ENCODE peak calls at places on chromosomes 16 and 17, in ten cellular contexts. One of them, this sample, is unnamed.

GRCh38 chr17:67449885-67450755 is 73.0 kb downstream of the PITPNC1 start:
- DNase-seq in fibroblast of lung: no peak
- DNase-seq in lung: no peak
- DNase-seq in psoas muscle: no peak
- DNase-seq in OCI-LY7: no peak
- DNase-seq in GM23338: no peak
- DNase-seq in tibial nerve: no peak
- DNase-seq in RWPE1: no peak
- DNase-seq in brain microvascular endothelial cell: no peak
- DNase-seq in body of pancreas: no peak
- DNase-seq in this sample: no peak

GRCh38 chr16:75552951-75553350 is 3.1 kb downstream of the TMEM231 start:
- DNase-seq in fibroblast of lung: no peak
- DNase-seq in lung: no peak
- DNase-seq in psoas muscle: no peak
- DNase-seq in OCI-LY7: no peak
- DNase-seq in GM23338: no peak
- DNase-seq in tibial nerve: no peak
- DNase-seq in RWPE1: no peak
- DNase-seq in brain microvascular endothelial cell: no peak
- DNase-seq in body of pancreas: no peak
- DNase-seq in this sample: no peak

GRCh38 chr16:70660672-70661350 is 14.5 kb downstream of the IL34 start:
- DNase-seq in fibroblast of lung: no peak
- DNase-seq in lung: no peak
- DNase-seq in psoas muscle: no peak
- DNase-seq in OCI-LY7: no peak
- DNase-seq in GM23338: peak
- DNase-seq in tibial nerve: no peak
- DNase-seq in RWPE1: peak
- DNase-seq in brain microvascular endothelial cell: no peak
- DNase-seq in body of pancreas: no peak
- DNase-seq in this sample: no peak

GRCh38 chr17:78522031-78522809 is 55.0 kb downstream of the DNAH17 start:
- DNase-seq in fibroblast of lung: no peak
- DNase-seq in lung: no peak
- DNase-seq in psoas muscle: no peak
- DNase-seq in OCI-LY7: no peak
- DNase-seq in GM23338: no peak
- DNase-seq in tibial nerve: no peak
- DNase-seq in RWPE1: no peak
- DNase-seq in brain microvascular endothelial cell: no peak
- DNase-seq in body of pancreas: no peak
- DNase-seq in this sample: no peak

GRCh38 chr16:16042076-16042475 is 92.7 kb downstream of the ABCC1 start:
- DNase-seq in fibroblast of lung: peak
- DNase-seq in lung: peak
- DNase-seq in psoas muscle: no peak
- DNase-seq in OCI-LY7: no peak
- DNase-seq in GM23338: no peak
- DNase-seq in tibial nerve: no peak
- DNase-seq in RWPE1: no peak
- DNase-seq in brain microvascular endothelial cell: peak
- DNase-seq in body of pancreas: peak
- DNase-seq in this sample: no peak

GRCh38 chr17:58232707-58233156 is 5.7 kb upstream of the LPO start:
- DNase-seq in fibroblast of lung: peak
- DNase-seq in lung: no peak
- DNase-seq in psoas muscle: no peak
- DNase-seq in OCI-LY7: no peak
- DNase-seq in GM23338: peak
- DNase-seq in tibial nerve: no peak
- DNase-seq in RWPE1: no peak
- DNase-seq in brain microvascular endothelial cell: peak
- DNase-seq in body of pancreas: peak
- DNase-seq in this sample: no peak

GRCh38 chr16:901149-901548 is 69.6 kb downstream of the LMF1 start:
- DNase-seq in fibroblast of lung: no peak
- DNase-seq in lung: no peak
- DNase-seq in psoas muscle: peak
- DNase-seq in OCI-LY7: no peak
- DNase-seq in GM23338: no peak
- DNase-seq in tibial nerve: no peak
- DNase-seq in RWPE1: no peak
- DNase-seq in brain microvascular endothelial cell: no peak
- DNase-seq in body of pancreas: no peak
- DNase-seq in this sample: no peak

GRCh38 chr16:74226361-74226979 is 70.1 kb upstream of the PSMD7 start:
- DNase-seq in fibroblast of lung: peak
- DNase-seq in lung: no peak
- DNase-seq in psoas muscle: no peak
- DNase-seq in OCI-LY7: peak
- DNase-seq in GM23338: peak
- DNase-seq in tibial nerve: no peak
- DNase-seq in RWPE1: peak
- DNase-seq in brain microvascular endothelial cell: no peak
- DNase-seq in body of pancreas: no peak
- DNase-seq in this sample: no peak

DNA sequence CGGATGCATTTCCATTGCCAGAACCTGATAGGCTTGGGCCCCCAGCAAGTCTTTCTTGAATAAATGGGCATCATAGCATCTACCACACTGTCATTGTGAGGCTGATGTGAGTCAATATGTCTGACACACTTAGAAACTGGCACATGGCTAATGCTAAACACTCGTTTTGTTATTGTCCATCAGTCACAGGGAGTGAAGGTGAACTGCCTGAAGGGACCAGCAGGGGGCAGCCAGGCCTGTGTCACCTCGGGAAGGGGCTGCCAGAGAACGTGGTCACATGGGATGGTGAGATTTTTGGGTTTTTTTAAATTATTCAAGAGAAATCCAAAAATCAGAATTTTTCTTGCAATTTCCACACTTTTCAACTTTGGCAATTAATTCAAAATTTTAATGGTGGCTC is 831 bp upstream of the RCVRN start:
- DNase-seq in fibroblast of lung: no peak
- DNase-seq in lung: no peak
- DNase-seq in psoas muscle: peak
- DNase-seq in OCI-LY7: peak
- DNase-seq in GM23338: peak
- DNase-seq in tibial nerve: peak
- DNase-seq in RWPE1: peak
- DNase-seq in brain microvascular endothelial cell: no peak
- DNase-seq in body of pancreas: peak
- DNase-seq in this sample: no peak
- TF ChIP-seq CTCF in fibroblast of lung: peak
- TF ChIP-seq CTCF in lung: no peak
- TF ChIP-seq CTCF in psoas muscle: no peak
- TF ChIP-seq CTCF in OCI-LY7: peak
- TF ChIP-seq CTCF in GM23338: peak
- TF ChIP-seq CTCF in tibial nerve: peak
- TF ChIP-seq CTCF in RWPE1: no peak
- TF ChIP-seq CTCF in brain microvascular endothelial cell: peak
- TF ChIP-seq CTCF in body of pancreas: no peak
- TF ChIP-seq CTCF in this sample: no peak

GRCh38 chr17:40637931-40638330 is 9.7 kb downstream of the SMARCE1 start:
- DNase-seq in fibroblast of lung: no peak
- DNase-seq in lung: no peak
- DNase-seq in psoas muscle: no peak
- DNase-seq in OCI-LY7: no peak
- DNase-seq in GM23338: no peak
- DNase-seq in tibial nerve: no peak
- DNase-seq in RWPE1: no peak
- DNase-seq in brain microvascular endothelial cell: no peak
- DNase-seq in body of pancreas: no peak
- DNase-seq in this sample: no peak

GRCh38 chr17:40629850-40630249 is 17.8 kb downstream of the SMARCE1 start:
- DNase-seq in fibroblast of lung: no peak
- DNase-seq in lung: no peak
- DNase-seq in psoas muscle: no peak
- DNase-seq in OCI-LY7: no peak
- DNase-seq in GM23338: no peak
- DNase-seq in tibial nerve: no peak
- DNase-seq in RWPE1: no peak
- DNase-seq in brain microvascular endothelial cell: no peak
- DNase-seq in body of pancreas: no peak
- DNase-seq in this sample: no peak

GRCh38 chr17:40633871-40634270 is 13.7 kb downstream of the SMARCE1 start:
- DNase-seq in fibroblast of lung: no peak
- DNase-seq in lung: no peak
- DNase-seq in psoas muscle: no peak
- DNase-seq in OCI-LY7: no peak
- DNase-seq in GM23338: no peak
- DNase-seq in tibial nerve: no peak
- DNase-seq in RWPE1: no peak
- DNase-seq in brain microvascular endothelial cell: no peak
- DNase-seq in body of pancreas: no peak
- DNase-seq in this sample: no peak

GRCh38 chr17:40632206-40632605 is 15.4 kb downstream of the SMARCE1 start:
- DNase-seq in fibroblast of lung: no peak
- DNase-seq in lung: no peak
- DNase-seq in psoas muscle: no peak
- DNase-seq in OCI-LY7: no peak
- DNase-seq in GM23338: no peak
- DNase-seq in tibial nerve: no peak
- DNase-seq in RWPE1: no peak
- DNase-seq in brain microvascular endothelial cell: no peak
- DNase-seq in body of pancreas: peak
- DNase-seq in this sample: no peak
- TF ChIP-seq CTCF in fibroblast of lung: no peak
- TF ChIP-seq CTCF in lung: no peak
- TF ChIP-seq CTCF in psoas muscle: no peak
- TF ChIP-seq CTCF in OCI-LY7: no peak
- TF ChIP-seq CTCF in GM23338: no peak
- TF ChIP-seq CTCF in tibial nerve: no peak
- TF ChIP-seq CTCF in RWPE1: no peak
- TF ChIP-seq CTCF in brain microvascular endothelial cell: no peak
- TF ChIP-seq CTCF in body of pancreas: no peak
- TF ChIP-seq CTCF in this sample: no peak

DNA sequence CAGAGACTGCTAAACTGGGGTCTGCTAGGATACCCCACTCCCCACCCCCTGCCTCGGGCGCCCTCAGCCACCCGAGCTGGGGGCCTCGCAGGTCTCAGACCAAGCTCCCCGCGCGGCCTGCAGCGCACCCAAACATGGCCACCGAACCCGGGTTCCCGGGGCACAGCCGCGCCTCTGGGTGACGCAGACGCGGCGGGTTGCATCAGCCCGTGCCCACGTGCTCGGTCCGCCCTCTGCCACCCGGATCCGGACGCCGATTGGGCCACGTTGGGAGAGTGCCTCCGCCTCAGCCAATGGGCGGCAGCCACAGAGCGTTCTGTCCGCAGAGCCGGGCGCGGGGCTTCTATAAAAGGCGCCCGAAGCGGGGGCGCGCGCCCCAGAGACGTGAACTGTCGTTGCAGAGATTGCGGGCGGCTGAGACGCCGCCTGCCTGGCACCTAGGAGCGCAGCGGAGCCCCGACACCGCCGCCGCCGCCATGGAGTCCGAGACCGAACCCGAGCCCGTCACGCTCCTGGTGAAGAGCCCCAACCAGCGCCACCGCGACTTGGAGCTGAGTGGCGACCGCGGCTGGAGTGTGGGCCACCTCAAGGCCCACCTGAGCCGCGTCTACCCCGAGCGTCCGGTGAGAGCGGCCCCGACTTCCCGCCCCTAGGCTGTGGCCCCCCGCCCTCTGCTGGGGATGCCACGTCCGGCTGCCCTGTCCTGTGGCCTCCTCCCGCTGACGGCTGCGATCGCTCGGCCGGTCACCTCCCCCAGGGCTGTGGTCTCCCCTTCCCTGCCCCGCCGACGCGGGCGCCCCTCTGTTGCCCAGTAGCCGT is at the start of gene HERPUD1:
- DNase-seq in fibroblast of lung: peak
- DNase-seq in lung: peak
- DNase-seq in psoas muscle: peak
- DNase-seq in OCI-LY7: peak
- DNase-seq in GM23338: peak
- DNase-seq in tibial nerve: peak
- DNase-seq in RWPE1: peak
- DNase-seq in brain microvascular endothelial cell: peak
- DNase-seq in body of pancreas: peak
- DNase-seq in this sample: peak
- TF ChIP-seq CTCF in fibroblast of lung: peak
- TF ChIP-seq CTCF in lung: no peak
- TF ChIP-seq CTCF in psoas muscle: no peak
- TF ChIP-seq CTCF in OCI-LY7: no peak
- TF ChIP-seq CTCF in GM23338: no peak
- TF ChIP-seq CTCF in tibial nerve: no peak
- TF ChIP-seq CTCF in RWPE1: no peak
- TF ChIP-seq CTCF in brain microvascular endothelial cell: no peak
- TF ChIP-seq CTCF in body of pancreas: no peak
- TF ChIP-seq CTCF in this sample: peak

GRCh38 chr17:1769826-1770477 is 8.1 kb downstream of the SERPINF1 start:
- DNase-seq in fibroblast of lung: no peak
- DNase-seq in lung: no peak
- DNase-seq in psoas muscle: no peak
- DNase-seq in OCI-LY7: no peak
- DNase-seq in GM23338: peak
- DNase-seq in tibial nerve: no peak
- DNase-seq in RWPE1: peak
- DNase-seq in brain microvascular endothelial cell: no peak
- DNase-seq in body of pancreas: no peak
- DNase-seq in this sample: peak

GRCh38 chr17:1764274-1764673 is 2.4 kb downstream of the SERPINF1 start:
- DNase-seq in fibroblast of lung: peak
- DNase-seq in lung: peak
- DNase-seq in psoas muscle: peak
- DNase-seq in OCI-LY7: no peak
- DNase-seq in GM23338: no peak
- DNase-seq in tibial nerve: peak
- DNase-seq in RWPE1: no peak
- DNase-seq in brain microvascular endothelial cell: peak
- DNase-seq in body of pancreas: peak
- DNase-seq in this sample: peak

GRCh38 chr17:1766382-1767135 is 4.7 kb downstream of the SERPINF1 start:
- DNase-seq in fibroblast of lung: no peak
- DNase-seq in lung: no peak
- DNase-seq in psoas muscle: peak
- DNase-seq in OCI-LY7: no peak
- DNase-seq in GM23338: no peak
- DNase-seq in tibial nerve: no peak
- DNase-seq in RWPE1: no peak
- DNase-seq in brain microvascular endothelial cell: no peak
- DNase-seq in body of pancreas: no peak
- DNase-seq in this sample: no peak

GRCh38 chr17:1765576-1765975 is 3.7 kb downstream of the SERPINF1 start:
- DNase-seq in fibroblast of lung: no peak
- DNase-seq in lung: no peak
- DNase-seq in psoas muscle: no peak
- DNase-seq in OCI-LY7: no peak
- DNase-seq in GM23338: no peak
- DNase-seq in tibial nerve: no peak
- DNase-seq in RWPE1: no peak
- DNase-seq in brain microvascular endothelial cell: no peak
- DNase-seq in body of pancreas: no peak
- DNase-seq in this sample: no peak

DNA sequence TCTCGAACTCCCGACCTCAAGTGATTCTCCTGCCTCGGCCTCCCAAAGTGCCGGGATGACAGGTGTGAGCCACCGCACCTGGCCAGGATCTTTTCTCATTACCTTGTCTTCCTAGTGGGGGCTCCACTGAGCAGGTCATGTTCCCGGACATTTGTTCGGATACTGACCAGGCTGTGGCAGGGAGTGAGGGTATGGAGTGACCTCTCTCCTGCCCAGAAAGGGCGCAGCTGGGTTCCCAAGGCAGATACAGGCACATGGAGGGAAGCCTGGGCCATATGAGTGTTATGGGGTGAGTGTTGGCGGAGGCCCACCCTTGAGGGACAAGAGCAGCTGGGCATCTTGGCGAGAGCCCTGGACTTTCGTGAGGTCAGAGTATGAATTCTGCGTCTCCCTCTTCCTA is 5.5 kb downstream of the SERPINF1 start:
- DNase-seq in fibroblast of lung: no peak
- DNase-seq in lung: no peak
- DNase-seq in psoas muscle: peak
- DNase-seq in OCI-LY7: no peak
- DNase-seq in GM23338: no peak
- DNase-seq in tibial nerve: no peak
- DNase-seq in RWPE1: no peak
- DNase-seq in brain microvascular endothelial cell: no peak
- DNase-seq in body of pancreas: no peak
- DNase-seq in this sample: no peak
- TF ChIP-seq CTCF in fibroblast of lung: no peak
- TF ChIP-seq CTCF in lung: no peak
- TF ChIP-seq CTCF in psoas muscle: peak
- TF ChIP-seq CTCF in OCI-LY7: peak
- TF ChIP-seq CTCF in GM23338: peak
- TF ChIP-seq CTCF in tibial nerve: no peak
- TF ChIP-seq CTCF in RWPE1: no peak
- TF ChIP-seq CTCF in brain microvascular endothelial cell: peak
- TF ChIP-seq CTCF in body of pancreas: no peak
- TF ChIP-seq CTCF in this sample: no peak